ENCODE peak calls at places on chromosomes 13 and 19, in eight cellular contexts. S is aorta, Y is A673, X is NCI-H1092, Z is AG10803, T is fibroblast of the conjunctiva, E is neuronal stem cell, C is kidney. I is an unnamed sample.

GRCh38 chr13:75153386-75153785 is 328.6 kb downstream of the TBC1D4 start:
- DNase-seq in S (no peak), Y (no peak), X (no peak), Z (no peak), T (no peak), E (no peak), C (no peak), I (no peak)

GRCh38 chr19:31071157-31071855 is 277.9 kb downstream of the TSHZ3 start:
- DNase-seq in S (no peak), Y (peak), X (no peak), Z (no peak), T (no peak), E (no peak), C (no peak), I (no peak)

GRCh38 chr13:79457948-79458347 is 23.0 kb upstream of the NDFIP2 start:
- DNase-seq in S (no peak), Y (no peak), X (no peak), Z (peak), T (peak), E (no peak), C (no peak), I (no peak)

GRCh38 chr19:49347835-49348234 is 12.6 kb downstream of the CD37 start:
- DNase-seq in S (no peak), Y (peak), X (no peak), Z (peak), T (peak), E (no peak), C (no peak), I (no peak)

GRCh38 chr13:32504263-32504662 is 34.3 kb downstream of the N4BP2L2 start:
- DNase-seq in S (no peak), Y (no peak), X (no peak), Z (no peak), T (no peak), E (no peak), C (no peak), I (no peak)

GRCh38 chr19:2250765-2251576 is 1.8 kb downstream of the AMH start:
- DNase-seq in S (no peak), Y (no peak), X (no peak), Z (no peak), T (no peak), E (no peak), C (peak), I (no peak)

GRCh38 chr19:50759886-50760285 is 10.4 kb upstream of the GPR32 start:
- DNase-seq in S (no peak), Y (peak), X (no peak), Z (peak), T (no peak), E (no peak), C (no peak), I (no peak)

GRCh38 chr13:100497394-100497793 is 91.2 kb downstream of the GGACT start:
- DNase-seq in S (no peak), Y (no peak), X (no peak), Z (peak), T (peak), E (no peak), C (no peak), I (no peak)

GRCh38 chr13:99295488-99296252 is 11.5 kb downstream of the GPR183 start:
- DNase-seq in S (no peak), Y (no peak), X (no peak), Z (no peak), T (no peak), E (no peak), C (no peak), I (no peak)

GRCh38 chr13:71577127-71577526 is 289.9 kb downstream of the DACH1 start:
- DNase-seq in S (no peak), Y (no peak), X (no peak), Z (no peak), T (no peak), E (no peak), C (no peak), I (no peak)

GRCh38 chr19:45469132-45469834 is 1.5 kb downstream of the FOSB start:
- DNase-seq in S (peak), Y (peak), X (peak), Z (peak), T (peak), E (peak), C (peak), I (peak)

GRCh38 chr19:55647732-55648656 is at the start of gene CCDC106:
- DNase-seq in S (peak), Y (peak), X (peak), Z (peak), T (peak), E (peak), C (peak), I (peak)

GRCh38 chr19:46967578-46968018 is 52.0 kb upstream of the NPAS1 start:
- DNase-seq in S (peak), Y (no peak), X (no peak), Z (no peak), T (no peak), E (no peak), C (peak), I (peak)

GRCh38 chr19:10625003-10625761 is at the start of gene SLC44A2:
- DNase-seq in S (peak), Y (no peak), X (no peak), Z (peak), T (peak), E (peak), C (peak), I (peak)

GRCh38 chr19:17205237-17206140 is 9.7 kb upstream of the USE1 start:
- DNase-seq in S (no peak), Y (peak), X (peak), Z (peak), T (peak), E (no peak), C (no peak), I (peak)

GRCh38 chr19:7262470-7262869 is 31.7 kb downstream of the INSR start:
- DNase-seq in S (no peak), Y (no peak), X (no peak), Z (no peak), T (no peak), E (no peak), C (no peak), I (no peak)

GRCh38 chr19:46349311-46349993 is 2.6 kb downstream of the PPP5C start:
- DNase-seq in S (peak), Y (no peak), X (no peak), Z (no peak), T (no peak), E (no peak), C (no peak), I (peak)

GRCh38 chr19:3712663-3713531 is 4.7 kb downstream of the TJP3 start:
- DNase-seq in S (no peak), Y (no peak), X (no peak), Z (no peak), T (no peak), E (no peak), C (peak), I (peak)

GRCh38 chr19:3932931-3933810 is at the start of gene NMRK2:
- DNase-seq in S (no peak), Y (no peak), X (no peak), Z (no peak), T (no peak), E (peak), C (no peak), I (no peak)

GRCh38 chr19:29217591-29217990 is 4.6 kb upstream of the UQCRFS1 start:
- DNase-seq in S (no peak), Y (no peak), X (no peak), Z (no peak), T (no peak), E (no peak), C (no peak), I (no peak)

GRCh38 chr13:49530452-49530851 is 34.7 kb downstream of the PHF11 start:
- DNase-seq in S (no peak), Y (peak), X (no peak), Z (no peak), T (no peak), E (no peak), C (no peak), I (no peak)

GRCh38 chr19:11203194-11204075 is 6.1 kb upstream of the KANK2 start:
- DNase-seq in S (peak), Y (peak), X (peak), Z (peak), T (peak), E (peak), C (peak), I (peak)

GRCh38 chr19:18776288-18776594 is 14.9 kb downstream of the COMP start:
- DNase-seq in S (no peak), Y (no peak), X (no peak), Z (peak), T (peak), E (no peak), C (no peak), I (no peak)

GRCh38 chr19:46629546-46630025 is 4.7 kb upstream of the PTGIR start:
- DNase-seq in S (peak), Y (no peak), X (no peak), Z (no peak), T (no peak), E (no peak), C (no peak), I (peak)

GRCh38 chr13:21069561-21070004 is 8.2 kb upstream of the LATS2 start:
- DNase-seq in S (no peak), Y (peak), X (no peak), Z (peak), T (peak), E (no peak), C (peak), I (no peak)

GRCh38 chr13:112128052-112128610 is 61.2 kb downstream of the SOX1 start:
- DNase-seq in S (no peak), Y (no peak), X (no peak), Z (no peak), T (no peak), E (no peak), C (no peak), I (no peak)

GRCh38 chr13:48975101-48975925 is at the start of gene FNDC3A:
- DNase-seq in S (peak), Y (peak), X (peak), Z (peak), T (peak), E (no peak), C (peak), I (peak)

GRCh38 chr19:44689290-44690130 is 9.4 kb upstream of the CEACAM16 start:
- DNase-seq in S (peak), Y (peak), X (peak), Z (peak), T (peak), E (peak), C (peak), I (peak)

GRCh38 chr19:42529248-42529764 is 1.0 kb upstream of the CEACAM1 start:
- DNase-seq in S (peak), Y (peak), X (no peak), Z (peak), T (peak), E (peak), C (no peak), I (peak)

GRCh38 chr19:35005256-35005977 is 5.3 kb downstream of the GRAMD1A start:
- DNase-seq in S (no peak), Y (no peak), X (no peak), Z (no peak), T (no peak), E (no peak), C (no peak), I (peak)

GRCh38 chr19:7471696-7472620 is 16.9 kb downstream of the PEX11G start:
- DNase-seq in S (no peak), Y (no peak), X (no peak), Z (no peak), T (no peak), E (no peak), C (no peak), I (no peak)

GRCh38 chr19:33388231-33388816 is 14.8 kb downstream of the CEBPG start:
- DNase-seq in S (peak), Y (no peak), X (no peak), Z (peak), T (peak), E (no peak), C (peak), I (no peak)

GRCh38 chr19:3818479-3818878 is 32.3 kb upstream of the MATK start:
- DNase-seq in S (no peak), Y (no peak), X (no peak), Z (peak), T (no peak), E (no peak), C (no peak), I (no peak)

GRCh38 chr19:3586124-3586626 is 897 bp downstream of the GIPC3 start:
- DNase-seq in S (no peak), Y (peak), X (no peak), Z (no peak), T (no peak), E (no peak), C (no peak), I (no peak)

GRCh38 chr19:2474232-2475017 is 1.5 kb upstream of the GADD45B start:
- DNase-seq in S (peak), Y (peak), X (peak), Z (peak), T (peak), E (peak), C (peak), I (peak)

GRCh38 chr19:32914879-32915278 is 45.3 kb upstream of the SLC7A9 start:
- DNase-seq in S (no peak), Y (no peak), X (no peak), Z (peak), T (no peak), E (no peak), C (no peak), I (no peak)

GRCh38 chr13:112652512-112653458 is 37.1 kb upstream of the ATP11A start:
- DNase-seq in S (no peak), Y (peak), X (no peak), Z (no peak), T (no peak), E (no peak), C (no peak), I (peak)

GRCh38 chr13:93180376-93180966 is 46.1 kb upstream of the GPC6 start:
- DNase-seq in S (no peak), Y (no peak), X (no peak), Z (peak), T (no peak), E (no peak), C (no peak), I (no peak)

GRCh38 chr13:30340367-30341184 is 33.2 kb upstream of the KATNAL1 start:
- DNase-seq in S (peak), Y (peak), X (no peak), Z (peak), T (peak), E (no peak), C (peak), I (no peak)

GRCh38 chr13:110702591-110703526 is 3.1 kb downstream of the CARS2 start:
- DNase-seq in S (no peak), Y (no peak), X (no peak), Z (no peak), T (no peak), E (no peak), C (no peak), I (no peak)

I was measured in lower lobe of right lung.